ENCODE peak calls at places on chromosomes 6 and 20, in four cellular contexts. E is heart right ventricle, D is iPS DF 6.9, F is brain microvascular endothelial cell. O is an unnamed sample. For H3K36me3, the result is how much of the 10 kb centered on the place peaks cover.

GRCh38 chr6:63804381-63804956 is 168.9 kb downstream of the PHF3 start:
- DNase-seq in E (no peak), D (no peak), F (peak), O (peak)

GRCh38 chr6:45327956-45328522 is at the start of gene RUNX2:
- DNase-seq in E (no peak), D (no peak), F (peak), O (peak)

GRCh38 chr20:19249515-19249914 is 37.1 kb downstream of the SLC24A3 start:
- DNase-seq in E (no peak), D (no peak), F (no peak), O (no peak)

GRCh38 chr6:22149081-22149480 is 147.8 kb downstream of the PRL start:
- DNase-seq in E (no peak), D (no peak), F (no peak), O (no peak)

GRCh38 chr6:165774903-165775608 is 112.0 kb upstream of the PDE10A start:
- DNase-seq in E (no peak), D (no peak), F (peak), O (peak)

GRCh38 chr6:74899416-74899815 is 306.4 kb downstream of the COL12A1 start:
- DNase-seq in E (no peak), D (no peak), F (peak), O (no peak)

GRCh38 chr20:22293886-22294285 is 290.5 kb downstream of the FOXA2 start:
- DNase-seq in E (no peak), D (no peak), F (no peak), O (no peak)

GRCh38 chr6:118307581-118307980 is 240.5 kb upstream of the PLN start:
- DNase-seq in E (peak), D (no peak), F (no peak), O (no peak)

GRCh38 chr6:20038385-20038784 is 173.9 kb downstream of the MBOAT1 start:
- DNase-seq in E (no peak), D (no peak), F (no peak), O (no peak)

GRCh38 chr20:24961384-24962181 is 12.5 kb downstream of the CST7 start:
- DNase-seq in E (no peak), D (no peak), F (no peak), O (no peak)

GRCh38 chr6:6557871-6558270 is 30.6 kb upstream of the LY86 start:
- DNase-seq in E (no peak), D (no peak), F (no peak), O (no peak)

GRCh38 chr6:19841181-19841580 is 4.0 kb downstream of the ID4 start:
- DNase-seq in E (no peak), D (no peak), F (no peak), O (no peak)

GRCh38 chr6:47360388-47360787 is 50.7 kb upstream of the TNFRSF21 start:
- DNase-seq in E (no peak), D (no peak), F (no peak), O (no peak)

GRCh38 chr20:34375977-34376430 is 12.9 kb downstream of the ITCH start:
- DNase-seq in E (no peak), D (no peak), F (no peak), O (peak)

GRCh38 chr20:11195899-11196558 is 522.2 kb upstream of the JAG1 start:
- DNase-seq in E (no peak), D (no peak), F (peak), O (peak)

GRCh38 chr20:7744411-7744810 is 195.8 kb downstream of the HAO1 start:
- DNase-seq in E (no peak), D (no peak), F (peak), O (peak)

GRCh38 chr6:138377844-138378243 is at the start of gene SMIM28:
- DNase-seq in E (no peak), D (no peak), F (no peak), O (no peak)

GRCh38 chr6:5670381-5670780 is 336.3 kb downstream of the NRN1 start:
- DNase-seq in E (no peak), D (no peak), F (no peak), O (no peak)

GRCh38 chr6:94099072-94099471 is 679.7 kb upstream of the EPHA7 start:
- DNase-seq in E (no peak), D (no peak), F (no peak), O (peak)

GRCh38 chr6:10526156-10526555 is 5.0 kb downstream of the GCNT2 start:
- DNase-seq in E (no peak), D (no peak), F (peak), O (no peak)

GRCh38 chr6:14452567-14453527 is 335.3 kb downstream of the CD83 start:
- DNase-seq in E (no peak), D (no peak), F (no peak), O (no peak)

GRCh38 chr6:83518946-83519489 is 6.7 kb downstream of the PRSS35 start:
- DNase-seq in E (no peak), D (no peak), F (peak), O (no peak)

GRCh38 chr6:6105472-6106036 is 98.8 kb upstream of the NRN1 start:
- DNase-seq in E (no peak), D (peak), F (no peak), O (no peak)

GRCh38 chr20:48653706-48654051 is 174.1 kb downstream of the PREX1 start:
- DNase-seq in E (no peak), D (no peak), F (no peak), O (no peak)

GRCh38 chr6:126267621-126268020 is 72.3 kb upstream of the CENPW start:
- DNase-seq in E (no peak), D (no peak), F (no peak), O (no peak)

GRCh38 chr20:11350126-11351005 is 567.3 kb upstream of the BTBD3 start:
- DNase-seq in E (no peak), D (no peak), F (no peak), O (no peak)

DNA sequence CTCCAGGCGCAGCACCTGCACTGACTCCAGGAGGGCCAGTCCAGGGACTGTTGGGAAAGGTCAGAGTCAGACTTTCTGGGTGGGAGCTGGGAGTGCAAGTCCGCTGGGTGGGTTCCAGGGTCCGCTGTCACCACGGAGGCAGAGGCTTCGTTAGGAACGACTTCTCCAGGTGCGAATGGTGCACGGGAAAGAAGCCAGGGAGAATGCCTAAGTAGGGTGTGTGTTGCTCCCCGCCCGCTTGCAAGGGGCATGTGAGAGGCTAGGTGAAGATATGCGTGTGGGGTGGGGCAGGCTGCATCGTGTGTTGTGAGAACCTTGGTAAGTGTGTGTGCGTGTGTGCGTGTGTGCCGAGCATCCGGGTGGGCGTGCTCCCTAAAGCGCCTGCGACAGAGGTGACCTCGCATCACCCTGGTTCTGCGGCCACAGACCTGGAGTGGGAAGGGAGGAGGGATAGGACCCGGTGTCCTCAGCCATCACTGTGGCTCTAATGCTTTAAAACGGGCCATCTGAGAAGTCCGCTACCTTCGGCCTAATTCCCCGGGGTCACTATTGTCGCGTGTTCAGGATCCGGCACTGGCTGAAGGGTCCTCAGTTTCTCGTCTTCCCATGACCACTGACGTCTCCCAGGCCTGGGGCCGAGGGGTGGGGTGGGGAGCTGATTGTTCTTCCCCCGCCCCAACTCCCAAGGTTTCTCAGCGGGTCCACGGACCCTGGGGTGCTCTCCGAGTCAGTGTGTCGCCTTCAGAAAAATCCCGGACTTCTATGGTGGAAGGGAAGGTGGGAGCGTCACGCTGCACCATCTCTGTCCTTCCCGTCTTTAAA is 6.1 kb downstream of the SLC32A1 start:
- DNase-seq in E (no peak), D (no peak), F (no peak), O (no peak)
- H3K4me3 ChIP-seq in E (no peak), D (peak), F (no peak), O (no peak)

GRCh38 chr6:122445274-122445673 is 26.3 kb downstream of the SERINC1 start:
- DNase-seq in E (no peak), D (no peak), F (no peak), O (no peak)

GRCh38 chr6:122454673-122455072 is 16.9 kb downstream of the SERINC1 start:
- DNase-seq in E (no peak), D (no peak), F (no peak), O (no peak)

GRCh38 chr6:122452509-122452908 is 19.1 kb downstream of the SERINC1 start:
- DNase-seq in E (no peak), D (no peak), F (no peak), O (no peak)

GRCh38 chr6:122449084-122449483 is 22.5 kb downstream of the SERINC1 start:
- DNase-seq in E (no peak), D (no peak), F (no peak), O (no peak)
- H3K36me3 ChIP-seq in E (half or more), D (under half), F (under half), O (under half)

DNA sequence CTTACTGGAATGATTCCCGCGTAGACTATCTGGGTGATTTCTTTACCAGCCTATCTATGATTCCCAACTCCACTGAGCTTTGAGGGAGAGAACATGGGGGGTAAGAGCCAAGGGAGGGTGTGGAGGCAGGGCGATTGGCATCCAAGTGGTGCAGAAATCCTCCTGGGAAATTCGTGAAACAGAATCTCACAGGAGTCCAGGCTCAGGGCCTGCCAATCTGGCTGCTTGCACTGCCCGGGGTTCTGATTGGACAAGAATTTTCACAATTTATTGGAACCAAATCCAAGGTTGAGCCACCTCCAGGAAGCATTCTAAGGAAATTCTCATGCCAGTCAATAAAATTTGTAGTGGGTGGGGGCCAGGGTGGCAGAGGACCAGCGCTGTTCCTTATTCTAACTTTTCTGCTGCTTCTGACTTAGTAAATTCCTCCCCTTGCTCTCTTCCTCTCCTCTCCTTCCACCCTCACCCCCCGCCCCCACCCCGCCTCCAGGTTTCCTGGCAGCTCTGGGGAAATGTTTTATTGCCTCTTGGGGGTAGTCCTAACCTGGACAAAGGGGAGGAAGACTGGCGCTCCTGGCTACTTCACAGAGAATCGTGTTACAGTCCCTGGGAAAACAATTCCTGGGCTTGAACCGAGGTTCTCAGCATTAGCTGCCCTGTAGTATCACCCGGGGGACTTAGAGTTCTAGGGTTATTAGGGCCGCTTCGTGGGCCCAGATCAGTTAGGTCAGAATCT is 3.1 kb downstream of the BMP6 start:
- DNase-seq in E (no peak), D (no peak), F (no peak), O (no peak)
- H3K4me3 ChIP-seq in E (peak), D (no peak), F (no peak), O (no peak)

GRCh38 chr20:41457173-41457857 is 90.7 kb upstream of the EMILIN3 start:
- DNase-seq in E (no peak), D (no peak), F (no peak), O (no peak)

GRCh38 chr20:41453006-41453950 is 86.7 kb upstream of the EMILIN3 start:
- DNase-seq in E (no peak), D (no peak), F (no peak), O (no peak)

GRCh38 chr20:41454250-41454649 is 87.6 kb upstream of the EMILIN3 start:
- DNase-seq in E (no peak), D (no peak), F (no peak), O (no peak)

GRCh38 chr20:41456341-41456740 is 89.7 kb upstream of the EMILIN3 start:
- DNase-seq in E (no peak), D (no peak), F (no peak), O (no peak)

GRCh38 chr20:41452226-41452625 is 85.6 kb upstream of the EMILIN3 start:
- DNase-seq in E (no peak), D (no peak), F (no peak), O (no peak)
- H3K36me3 ChIP-seq in E (half or more), D (under half), F (under half), O (under half)

GRCh38 chr20:43916875-43917371 is 2.3 kb downstream of the TOX2 start:
- DNase-seq in E (no peak), D (no peak), F (no peak), O (no peak)
- H3K4me3 ChIP-seq in E (no peak), D (no peak), F (peak), O (peak)

GRCh38 chr6:50318536-50318935 is 268.8 kb upstream of the DEFB112 start:
- DNase-seq in E (no peak), D (no peak), F (no peak), O (no peak)
- H3K36me3 ChIP-seq in E (under half), D (under half), F (under half), O (under half)

GRCh38 chr20:38445901-38446425 is 10.8 kb upstream of the SNHG17 start:
- DNase-seq in E (no peak), D (no peak), F (no peak), O (no peak)

GRCh38 chr20:38446441-38447209 is 11.5 kb upstream of the SNHG17 start:
- DNase-seq in E (peak), D (peak), F (peak), O (no peak)

GRCh38 chr20:38447251-38447661 is 12.1 kb upstream of the SNHG17 start:
- DNase-seq in E (no peak), D (no peak), F (no peak), O (no peak)

GRCh38 chr20:38449046-38449445 is 13.9 kb upstream of the SNHG17 start:
- DNase-seq in E (no peak), D (no peak), F (no peak), O (no peak)

GRCh38 chr20:38447931-38448675 is 13.0 kb upstream of the SNHG17 start:
- DNase-seq in E (no peak), D (no peak), F (no peak), O (no peak)
- H3K4me3 ChIP-seq in E (no peak), D (no peak), F (no peak), O (no peak)

GRCh38 chr20:39716796-39717341 is 754.7 kb downstream of the DHX35 start:
- DNase-seq in E (no peak), D (no peak), F (no peak), O (no peak)

DNA sequence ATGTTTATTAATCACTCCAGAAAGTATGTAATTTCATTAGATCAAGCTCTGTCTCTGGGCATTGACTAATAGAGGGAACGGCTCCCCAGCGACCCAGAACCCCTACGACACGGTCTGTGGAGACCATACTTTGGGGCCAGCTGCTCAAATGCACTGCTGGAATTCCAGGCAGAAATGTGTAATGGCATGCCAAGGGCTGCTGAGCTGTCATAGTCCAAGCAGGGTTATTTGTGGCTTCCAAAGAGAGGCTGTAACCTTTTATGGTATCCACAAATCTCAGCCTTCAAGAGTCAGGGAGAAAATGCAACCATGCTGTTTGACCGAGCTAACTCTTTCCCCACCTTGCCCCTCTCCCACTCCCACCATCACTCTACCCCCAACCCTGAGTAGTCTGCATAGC is 755.8 kb downstream of the DHX35 start:
- DNase-seq in E (no peak), D (no peak), F (no peak), O (no peak)
- H3K36me3 ChIP-seq in E (under half), D (under half), F (under half), O (under half)

GRCh38 chr6:30344868-30345671 is at the start of gene RPP21:
- DNase-seq in E (peak), D (no peak), F (peak), O (peak)

GRCh38 chr6:30341728-30342127 is 3.2 kb upstream of the RPP21 start:
- DNase-seq in E (no peak), D (no peak), F (no peak), O (no peak)

GRCh38 chr6:30341249-30341648 is 3.7 kb upstream of the RPP21 start:
- DNase-seq in E (no peak), D (no peak), F (no peak), O (no peak)

GRCh38 chr6:30345852-30346251 is 896 bp downstream of the RPP21 start:
- DNase-seq in E (no peak), D (no peak), F (no peak), O (no peak)

GRCh38 chr6:30344191-30344867 is 627 bp upstream of the RPP21 start:
- DNase-seq in E (no peak), D (no peak), F (no peak), O (no peak)
- H3K4me3 ChIP-seq in E (no peak), D (no peak), F (peak), O (no peak)

GRCh38 chr6:33296797-33297405 is 1.8 kb downstream of the RGL2 start:
- DNase-seq in E (no peak), D (no peak), F (no peak), O (no peak)
- H3K36me3 ChIP-seq in E (half or more), D (under half), F (under half), O (under half)

O was measured in kidney epithelial cell.